ENCODE peak calls at places on chromosomes 11 and 22, in eight cellular contexts. Y, U, M, I, Z, T, C and O are unnamed samples.

GRCh38 chr22:38246692-38247091 is 26.1 kb downstream of the TMEM184B start:
- DNase-seq in I (no peak), Y (peak), C (no peak), T (no peak), Z (no peak), U (no peak), M (peak), O (no peak)

GRCh38 chr11:113177596-113178115 is 136.7 kb upstream of the TTC12 start:
- DNase-seq in M (no peak), I (no peak), U (no peak), Z (no peak), C (no peak), Y (no peak), T (no peak), O (no peak)

GRCh38 chr11:2151500-2152257 is 9.3 kb downstream of the INS start:
- DNase-seq in M (peak), C (peak), I (peak), Z (peak), T (peak), U (peak), Y (peak), O (peak)

GRCh38 chr11:130022799-130023198 is 20.2 kb upstream of the PRDM10 start:
- DNase-seq in C (no peak), T (no peak), M (no peak), Y (no peak), I (no peak), U (no peak), Z (peak), O (no peak)

GRCh38 chr22:46381142-46381541 is 45.6 kb downstream of the TRMU start:
- DNase-seq in Y (no peak), I (no peak), C (no peak), T (no peak), M (no peak), Z (no peak), U (peak), O (no peak)

GRCh38 chr11:67301951-67302516 is 1.3 kb upstream of the SSH3 start:
- DNase-seq in M (peak), Z (peak), Y (peak), C (peak), I (no peak), U (peak), T (peak), O (no peak)

GRCh38 chr22:20741634-20742581 is 32.0 kb upstream of the SERPIND1 start:
- DNase-seq in T (peak), M (no peak), C (peak), Y (no peak), U (peak), Z (peak), I (no peak), O (peak)

GRCh38 chr11:74320538-74320937 is 9.1 kb upstream of the P4HA3 start:
- DNase-seq in I (no peak), Y (no peak), C (no peak), M (no peak), Z (peak), U (no peak), T (no peak), O (no peak)

GRCh38 chr22:41367680-41368542 is 13.8 kb upstream of the TEF start:
- DNase-seq in C (no peak), M (no peak), I (peak), U (peak), Z (no peak), Y (no peak), T (no peak), O (no peak)

GRCh38 chr22:40525250-40525884 is 111.2 kb downstream of the MRTFA start:
- DNase-seq in T (peak), M (peak), Y (no peak), U (peak), C (peak), Z (peak), I (peak), O (peak)

GRCh38 chr11:131079036-131079435 is 162.8 kb upstream of the SNX19 start:
- DNase-seq in Y (no peak), U (no peak), T (no peak), M (no peak), Z (no peak), I (no peak), C (no peak), O (no peak)

GRCh38 chr22:47632646-47633045 is 870.2 kb downstream of the TBC1D22A start:
- DNase-seq in Z (peak), M (no peak), T (no peak), Y (no peak), I (peak), U (no peak), C (no peak), O (no peak)

GRCh38 chr11:64744544-64745218 is 739 bp upstream of the RASGRP2 start:
- DNase-seq in Z (no peak), T (no peak), Y (no peak), M (peak), C (no peak), U (no peak), I (no peak), O (no peak)

GRCh38 chr11:107851704-107852315 is 6.8 kb downstream of the SLC35F2 start:
- DNase-seq in Y (no peak), T (no peak), U (peak), M (no peak), Z (no peak), I (no peak), C (no peak), O (no peak)

GRCh38 chr22:45129703-45130524 is 33.8 kb upstream of the NUP50 start:
- DNase-seq in T (no peak), Y (no peak), C (no peak), Z (no peak), U (no peak), M (no peak), I (no peak), O (no peak)

GRCh38 chr22:36285545-36285944 is 32.6 kb downstream of the APOL1 start:
- DNase-seq in Z (no peak), T (no peak), C (no peak), U (no peak), I (no peak), M (peak), Y (no peak), O (no peak)

GRCh38 chr11:21511835-21512440 is 680.9 kb upstream of the ANO5 start:
- DNase-seq in Y (no peak), T (no peak), I (peak), Z (peak), C (peak), M (peak), U (peak), O (peak)

GRCh38 chr11:21520244-21520643 is 672.6 kb upstream of the ANO5 start:
- DNase-seq in Y (no peak), U (no peak), T (no peak), M (no peak), I (no peak), C (no peak), Z (no peak), O (no peak)

GRCh38 chr11:21514298-21514697 is 678.6 kb upstream of the ANO5 start:
- DNase-seq in T (no peak), M (no peak), C (no peak), Y (no peak), Z (peak), I (no peak), U (no peak), O (peak)
- TF ChIP-seq CTCF in T (no peak), M (peak), C (no peak), Y (no peak), Z (peak), I (no peak), U (no peak), O (no peak)

GRCh38 chr22:19180234-19180633 is 1.7 kb upstream of the SLC25A1 start:
- DNase-seq in Z (no peak), Y (no peak), U (no peak), C (no peak), I (no peak), M (no peak), T (no peak), O (no peak)

GRCh38 chr22:19178065-19178658 is 374 bp downstream of the SLC25A1 start:
- DNase-seq in M (peak), T (no peak), C (no peak), Y (no peak), U (no peak), Z (peak), I (no peak), O (peak)

GRCh38 chr22:19180740-19181410 is 2.3 kb upstream of the SLC25A1 start:
- DNase-seq in Z (no peak), I (no peak), C (no peak), T (no peak), U (no peak), M (peak), Y (no peak), O (no peak)

GRCh38 chr22:19178659-19179471 is at the start of gene SLC25A1:
- DNase-seq in I (peak), Z (peak), Y (peak), T (peak), M (peak), U (peak), C (peak), O (peak)

GRCh38 chr22:19179472-19180048 is 1.0 kb upstream of the SLC25A1 start:
- DNase-seq in Z (peak), C (peak), M (peak), I (peak), Y (peak), U (peak), T (peak), O (peak)
- TF ChIP-seq CTCF in Z (peak), C (peak), M (peak), I (peak), Y (peak), U (peak), T (peak), O (peak)

GRCh38 chr11:34226210-34226609 is 120.8 kb downstream of the NAT10 start:
- DNase-seq in Y (no peak), C (no peak), Z (no peak), T (no peak), I (no peak), U (no peak), M (no peak), O (no peak)
- TF ChIP-seq CTCF in Y (no peak), C (no peak), Z (no peak), T (no peak), I (no peak), U (no peak), M (no peak), O (no peak)

GRCh38 chr11:47376543-47377371 is 1.6 kb downstream of the SPI1 start:
- DNase-seq in U (no peak), C (no peak), Z (no peak), M (peak), Y (no peak), I (peak), T (no peak), O (no peak)
- TF ChIP-seq CTCF in U (no peak), C (no peak), Z (no peak), M (no peak), Y (no peak), I (no peak), T (no peak), O (no peak)